ENCODE peak calls at places on chromosome 6, in seven cellular contexts. One of them, this sample, is unnamed.

GRCh38 chr6:47371139-47371874 is 61.6 kb upstream of the TNFRSF21 start:
- DNase-seq in stimulated activated CD4-positive, alpha-beta T cell treated with anti-CD3 and anti-CD28 coated beads, Interleukin-15, amount 100 ng/mL, for 1 hour: no peak
- DNase-seq in stimulated activated CD8-positive, alpha-beta memory T cell treated with anti-CD3 and anti-CD28 coated beads, Interleukin-15, amount 100 ng/mL, for 1 hour: no peak
- DNase-seq in ELF-1: peak
- DNase-seq in T-helper 2 cell: no peak
- DNase-seq in AG09309: no peak
- DNase-seq in G401: no peak
- DNase-seq in this sample: no peak

GRCh38 chr6:121592955-121593665 is 157.7 kb downstream of the GJA1 start:
- DNase-seq in stimulated activated CD4-positive, alpha-beta T cell treated with anti-CD3 and anti-CD28 coated beads, Interleukin-15, amount 100 ng/mL, for 1 hour: no peak
- DNase-seq in stimulated activated CD8-positive, alpha-beta memory T cell treated with anti-CD3 and anti-CD28 coated beads, Interleukin-15, amount 100 ng/mL, for 1 hour: no peak
- DNase-seq in ELF-1: peak
- DNase-seq in T-helper 2 cell: no peak
- DNase-seq in AG09309: no peak
- DNase-seq in G401: peak
- DNase-seq in this sample: no peak

GRCh38 chr6:157046776-157047175 is 269.6 kb downstream of the ARID1B start:
- DNase-seq in stimulated activated CD4-positive, alpha-beta T cell treated with anti-CD3 and anti-CD28 coated beads, Interleukin-15, amount 100 ng/mL, for 1 hour: no peak
- DNase-seq in stimulated activated CD8-positive, alpha-beta memory T cell treated with anti-CD3 and anti-CD28 coated beads, Interleukin-15, amount 100 ng/mL, for 1 hour: no peak
- DNase-seq in ELF-1: no peak
- DNase-seq in T-helper 2 cell: no peak
- DNase-seq in AG09309: no peak
- DNase-seq in G401: no peak
- DNase-seq in this sample: no peak

GRCh38 chr6:87899499-87900147 is 148.0 kb upstream of the SPACA1 start:
- DNase-seq in stimulated activated CD4-positive, alpha-beta T cell treated with anti-CD3 and anti-CD28 coated beads, Interleukin-15, amount 100 ng/mL, for 1 hour: no peak
- DNase-seq in stimulated activated CD8-positive, alpha-beta memory T cell treated with anti-CD3 and anti-CD28 coated beads, Interleukin-15, amount 100 ng/mL, for 1 hour: no peak
- DNase-seq in ELF-1: no peak
- DNase-seq in T-helper 2 cell: no peak
- DNase-seq in AG09309: no peak
- DNase-seq in G401: no peak
- DNase-seq in this sample: no peak

GRCh38 chr6:1538810-1539482 is 70.8 kb upstream of the FOXC1 start:
- DNase-seq in stimulated activated CD4-positive, alpha-beta T cell treated with anti-CD3 and anti-CD28 coated beads, Interleukin-15, amount 100 ng/mL, for 1 hour: no peak
- DNase-seq in stimulated activated CD8-positive, alpha-beta memory T cell treated with anti-CD3 and anti-CD28 coated beads, Interleukin-15, amount 100 ng/mL, for 1 hour: no peak
- DNase-seq in ELF-1: no peak
- DNase-seq in T-helper 2 cell: no peak
- DNase-seq in AG09309: no peak
- DNase-seq in G401: no peak
- DNase-seq in this sample: no peak

GRCh38 chr6:102398788-102399390 is 1005.4 kb downstream of the GRIK2 start:
- DNase-seq in stimulated activated CD4-positive, alpha-beta T cell treated with anti-CD3 and anti-CD28 coated beads, Interleukin-15, amount 100 ng/mL, for 1 hour: no peak
- DNase-seq in stimulated activated CD8-positive, alpha-beta memory T cell treated with anti-CD3 and anti-CD28 coated beads, Interleukin-15, amount 100 ng/mL, for 1 hour: no peak
- DNase-seq in ELF-1: no peak
- DNase-seq in T-helper 2 cell: no peak
- DNase-seq in AG09309: no peak
- DNase-seq in G401: no peak
- DNase-seq in this sample: no peak

GRCh38 chr6:56065408-56065807 is 182.0 kb downstream of the COL21A1 start:
- DNase-seq in stimulated activated CD4-positive, alpha-beta T cell treated with anti-CD3 and anti-CD28 coated beads, Interleukin-15, amount 100 ng/mL, for 1 hour: no peak
- DNase-seq in stimulated activated CD8-positive, alpha-beta memory T cell treated with anti-CD3 and anti-CD28 coated beads, Interleukin-15, amount 100 ng/mL, for 1 hour: no peak
- DNase-seq in ELF-1: no peak
- DNase-seq in T-helper 2 cell: no peak
- DNase-seq in AG09309: no peak
- DNase-seq in G401: no peak
- DNase-seq in this sample: no peak

GRCh38 chr6:1636971-1637871 is 27.5 kb downstream of the FOXC1 start:
- DNase-seq in stimulated activated CD4-positive, alpha-beta T cell treated with anti-CD3 and anti-CD28 coated beads, Interleukin-15, amount 100 ng/mL, for 1 hour: no peak
- DNase-seq in stimulated activated CD8-positive, alpha-beta memory T cell treated with anti-CD3 and anti-CD28 coated beads, Interleukin-15, amount 100 ng/mL, for 1 hour: no peak
- DNase-seq in ELF-1: no peak
- DNase-seq in T-helper 2 cell: no peak
- DNase-seq in AG09309: no peak
- DNase-seq in G401: no peak
- DNase-seq in this sample: no peak

GRCh38 chr6:7107578-7108195 is at the start of gene RREB1:
- DNase-seq in stimulated activated CD4-positive, alpha-beta T cell treated with anti-CD3 and anti-CD28 coated beads, Interleukin-15, amount 100 ng/mL, for 1 hour: peak
- DNase-seq in stimulated activated CD8-positive, alpha-beta memory T cell treated with anti-CD3 and anti-CD28 coated beads, Interleukin-15, amount 100 ng/mL, for 1 hour: no peak
- DNase-seq in ELF-1: peak
- DNase-seq in T-helper 2 cell: peak
- DNase-seq in AG09309: no peak
- DNase-seq in G401: peak
- DNase-seq in this sample: peak

GRCh38 chr6:35457907-35458306 is 5.8 kb downstream of the FANCE start:
- DNase-seq in stimulated activated CD4-positive, alpha-beta T cell treated with anti-CD3 and anti-CD28 coated beads, Interleukin-15, amount 100 ng/mL, for 1 hour: no peak
- DNase-seq in stimulated activated CD8-positive, alpha-beta memory T cell treated with anti-CD3 and anti-CD28 coated beads, Interleukin-15, amount 100 ng/mL, for 1 hour: no peak
- DNase-seq in ELF-1: no peak
- DNase-seq in T-helper 2 cell: no peak
- DNase-seq in AG09309: no peak
- DNase-seq in G401: no peak
- DNase-seq in this sample: no peak

GRCh38 chr6:5763871-5764270 is 242.9 kb downstream of the NRN1 start:
- DNase-seq in stimulated activated CD4-positive, alpha-beta T cell treated with anti-CD3 and anti-CD28 coated beads, Interleukin-15, amount 100 ng/mL, for 1 hour: no peak
- DNase-seq in stimulated activated CD8-positive, alpha-beta memory T cell treated with anti-CD3 and anti-CD28 coated beads, Interleukin-15, amount 100 ng/mL, for 1 hour: no peak
- DNase-seq in ELF-1: no peak
- DNase-seq in T-helper 2 cell: no peak
- DNase-seq in AG09309: no peak
- DNase-seq in G401: no peak
- DNase-seq in this sample: no peak

GRCh38 chr6:139960676-139961075 is 586.2 kb upstream of the CITED2 start:
- DNase-seq in stimulated activated CD4-positive, alpha-beta T cell treated with anti-CD3 and anti-CD28 coated beads, Interleukin-15, amount 100 ng/mL, for 1 hour: no peak
- DNase-seq in stimulated activated CD8-positive, alpha-beta memory T cell treated with anti-CD3 and anti-CD28 coated beads, Interleukin-15, amount 100 ng/mL, for 1 hour: no peak
- DNase-seq in ELF-1: no peak
- DNase-seq in T-helper 2 cell: no peak
- DNase-seq in AG09309: no peak
- DNase-seq in G401: no peak
- DNase-seq in this sample: no peak

GRCh38 chr6:2632368-2632767 is 118.4 kb downstream of the MYLK4 start:
- DNase-seq in stimulated activated CD4-positive, alpha-beta T cell treated with anti-CD3 and anti-CD28 coated beads, Interleukin-15, amount 100 ng/mL, for 1 hour: no peak
- DNase-seq in stimulated activated CD8-positive, alpha-beta memory T cell treated with anti-CD3 and anti-CD28 coated beads, Interleukin-15, amount 100 ng/mL, for 1 hour: no peak
- DNase-seq in ELF-1: no peak
- DNase-seq in T-helper 2 cell: no peak
- DNase-seq in AG09309: no peak
- DNase-seq in G401: peak
- DNase-seq in this sample: no peak

GRCh38 chr6:19851273-19852089 is 14.3 kb downstream of the ID4 start:
- DNase-seq in stimulated activated CD4-positive, alpha-beta T cell treated with anti-CD3 and anti-CD28 coated beads, Interleukin-15, amount 100 ng/mL, for 1 hour: no peak
- DNase-seq in stimulated activated CD8-positive, alpha-beta memory T cell treated with anti-CD3 and anti-CD28 coated beads, Interleukin-15, amount 100 ng/mL, for 1 hour: no peak
- DNase-seq in ELF-1: peak
- DNase-seq in T-helper 2 cell: no peak
- DNase-seq in AG09309: peak
- DNase-seq in G401: peak
- DNase-seq in this sample: no peak